ENCODE peak calls at places on chromosomes 1 and 21, in seven cellular contexts. One of them, this sample, is unnamed. For H3K9me3, the result is how much of the 10 kb centered on the place peaks cover.

GRCh38 chr1:27163093-27163492 is 8.2 kb upstream of the SLC9A1 start:
- DNase-seq in IMR-90: no peak
- DNase-seq in esophagus squamous epithelium: no peak
- DNase-seq in heart right ventricle: no peak
- DNase-seq in ovary: no peak
- DNase-seq in sigmoid colon: no peak
- DNase-seq in psoas muscle: no peak
- DNase-seq in this sample: no peak

GRCh38 chr1:45395582-45395981 is 55.3 kb upstream of the MUTYH start:
- DNase-seq in sigmoid colon: no peak
- DNase-seq in psoas muscle: no peak
- DNase-seq in ovary: no peak
- DNase-seq in heart right ventricle: no peak
- DNase-seq in IMR-90: no peak
- DNase-seq in esophagus squamous epithelium: no peak
- DNase-seq in this sample: no peak

GRCh38 chr21:33732038-33732437 is 89.7 kb downstream of the ITSN1 start:
- DNase-seq in ovary: no peak
- DNase-seq in IMR-90: no peak
- DNase-seq in psoas muscle: no peak
- DNase-seq in sigmoid colon: no peak
- DNase-seq in heart right ventricle: no peak
- DNase-seq in esophagus squamous epithelium: no peak
- DNase-seq in this sample: no peak

GRCh38 chr1:15678578-15678977 is 5.5 kb upstream of the PLEKHM2 start:
- DNase-seq in IMR-90: peak
- DNase-seq in heart right ventricle: no peak
- DNase-seq in ovary: no peak
- DNase-seq in sigmoid colon: no peak
- DNase-seq in psoas muscle: no peak
- DNase-seq in esophagus squamous epithelium: no peak
- DNase-seq in this sample: peak

GRCh38 chr1:170698711-170699275 is 34.9 kb downstream of the PRRX1 start:
- DNase-seq in ovary: no peak
- DNase-seq in esophagus squamous epithelium: no peak
- DNase-seq in sigmoid colon: no peak
- DNase-seq in heart right ventricle: no peak
- DNase-seq in psoas muscle: no peak
- DNase-seq in IMR-90: peak
- DNase-seq in this sample: peak

GRCh38 chr1:74629283-74629682 is 44.3 kb downstream of the ERICH3 start:
- DNase-seq in ovary: no peak
- DNase-seq in esophagus squamous epithelium: no peak
- DNase-seq in heart right ventricle: no peak
- DNase-seq in IMR-90: no peak
- DNase-seq in psoas muscle: no peak
- DNase-seq in sigmoid colon: no peak
- DNase-seq in this sample: no peak

GRCh38 chr1:63545780-63546179 is 22.5 kb downstream of the EFCAB7 start:
- DNase-seq in heart right ventricle: no peak
- DNase-seq in esophagus squamous epithelium: no peak
- DNase-seq in sigmoid colon: no peak
- DNase-seq in ovary: no peak
- DNase-seq in IMR-90: peak
- DNase-seq in psoas muscle: no peak
- DNase-seq in this sample: peak

GRCh38 chr1:2981981-2982614 is 39.2 kb upstream of the ACTRT2 start:
- DNase-seq in IMR-90: no peak
- DNase-seq in sigmoid colon: peak
- DNase-seq in heart right ventricle: no peak
- DNase-seq in psoas muscle: peak
- DNase-seq in esophagus squamous epithelium: no peak
- DNase-seq in ovary: no peak
- DNase-seq in this sample: no peak

GRCh38 chr1:209445576-209445975 is 137.9 kb upstream of the CAMK1G start:
- DNase-seq in psoas muscle: no peak
- DNase-seq in heart right ventricle: no peak
- DNase-seq in esophagus squamous epithelium: no peak
- DNase-seq in ovary: no peak
- DNase-seq in IMR-90: no peak
- DNase-seq in sigmoid colon: no peak
- DNase-seq in this sample: no peak

GRCh38 chr1:113255038-113255727 is 135.1 kb upstream of the MAGI3 start:
- DNase-seq in esophagus squamous epithelium: no peak
- DNase-seq in psoas muscle: no peak
- DNase-seq in heart right ventricle: no peak
- DNase-seq in ovary: no peak
- DNase-seq in IMR-90: no peak
- DNase-seq in sigmoid colon: no peak
- DNase-seq in this sample: no peak

GRCh38 chr1:63691672-63692425 is 82.0 kb upstream of the ROR1 start:
- DNase-seq in esophagus squamous epithelium: no peak
- DNase-seq in heart right ventricle: peak
- DNase-seq in ovary: peak
- DNase-seq in sigmoid colon: peak
- DNase-seq in IMR-90: peak
- DNase-seq in psoas muscle: no peak
- DNase-seq in this sample: peak

GRCh38 chr1:50970508-50970885 is 452 bp downstream of the CDKN2C start:
- DNase-seq in ovary: no peak
- DNase-seq in heart right ventricle: no peak
- DNase-seq in psoas muscle: no peak
- DNase-seq in sigmoid colon: no peak
- DNase-seq in IMR-90: no peak
- DNase-seq in esophagus squamous epithelium: no peak
- DNase-seq in this sample: no peak

GRCh38 chr1:159177273-159177907 is 6.0 kb downstream of the CADM3 start:
- DNase-seq in esophagus squamous epithelium: no peak
- DNase-seq in heart right ventricle: peak
- DNase-seq in sigmoid colon: no peak
- DNase-seq in psoas muscle: no peak
- DNase-seq in ovary: no peak
- DNase-seq in IMR-90: peak
- DNase-seq in this sample: peak

GRCh38 chr1:221804303-221804702 is 62.4 kb upstream of the DUSP10 start:
- DNase-seq in ovary: no peak
- DNase-seq in psoas muscle: no peak
- DNase-seq in sigmoid colon: no peak
- DNase-seq in esophagus squamous epithelium: no peak
- DNase-seq in heart right ventricle: no peak
- DNase-seq in IMR-90: no peak
- DNase-seq in this sample: no peak
- H3K4me3 ChIP-seq in ovary: no peak
- H3K4me3 ChIP-seq in psoas muscle: no peak
- H3K4me3 ChIP-seq in sigmoid colon: no peak
- H3K4me3 ChIP-seq in esophagus squamous epithelium: no peak
- H3K4me3 ChIP-seq in heart right ventricle: no peak
- H3K4me3 ChIP-seq in IMR-90: no peak
- H3K4me3 ChIP-seq in this sample: no peak

GRCh38 chr1:97063532-97063931 is 341.9 kb downstream of the PTBP2 start:
- DNase-seq in heart right ventricle: no peak
- DNase-seq in sigmoid colon: no peak
- DNase-seq in psoas muscle: no peak
- DNase-seq in esophagus squamous epithelium: no peak
- DNase-seq in ovary: no peak
- DNase-seq in IMR-90: no peak
- DNase-seq in this sample: no peak
- TF ChIP-seq CTCF in heart right ventricle: no peak
- TF ChIP-seq CTCF in sigmoid colon: no peak
- TF ChIP-seq CTCF in psoas muscle: no peak
- TF ChIP-seq CTCF in esophagus squamous epithelium: no peak
- TF ChIP-seq CTCF in ovary: no peak
- TF ChIP-seq CTCF in IMR-90: no peak
- TF ChIP-seq CTCF in this sample: no peak

GRCh38 chr1:247908761-247909160 is 11.3 kb upstream of the OR2T8 start:
- DNase-seq in IMR-90: no peak
- DNase-seq in psoas muscle: no peak
- DNase-seq in ovary: no peak
- DNase-seq in sigmoid colon: no peak
- DNase-seq in heart right ventricle: no peak
- DNase-seq in esophagus squamous epithelium: no peak
- DNase-seq in this sample: no peak
- H3K9me3 ChIP-seq in IMR-90: under half
- H3K9me3 ChIP-seq in psoas muscle: under half
- H3K9me3 ChIP-seq in ovary: under half
- H3K9me3 ChIP-seq in sigmoid colon: under half
- H3K9me3 ChIP-seq in heart right ventricle: under half
- H3K9me3 ChIP-seq in esophagus squamous epithelium: under half
- H3K9me3 ChIP-seq in this sample: under half

GRCh38 chr1:190413142-190413541 is 64.5 kb downstream of the BRINP3 start:
- DNase-seq in psoas muscle: no peak
- DNase-seq in esophagus squamous epithelium: no peak
- DNase-seq in sigmoid colon: no peak
- DNase-seq in IMR-90: no peak
- DNase-seq in ovary: no peak
- DNase-seq in heart right ventricle: no peak
- DNase-seq in this sample: no peak
- H3K4me3 ChIP-seq in psoas muscle: no peak
- H3K4me3 ChIP-seq in esophagus squamous epithelium: no peak
- H3K4me3 ChIP-seq in sigmoid colon: no peak
- H3K4me3 ChIP-seq in IMR-90: no peak
- H3K4me3 ChIP-seq in ovary: no peak
- H3K4me3 ChIP-seq in heart right ventricle: no peak
- H3K4me3 ChIP-seq in this sample: no peak

GRCh38 chr1:110132682-110133081 is 17.6 kb upstream of the SLC6A17 start:
- DNase-seq in ovary: no peak
- DNase-seq in psoas muscle: no peak
- DNase-seq in esophagus squamous epithelium: no peak
- DNase-seq in IMR-90: no peak
- DNase-seq in sigmoid colon: no peak
- DNase-seq in heart right ventricle: no peak
- DNase-seq in this sample: no peak

GRCh38 chr1:110133436-110133835 is 16.9 kb upstream of the SLC6A17 start:
- DNase-seq in psoas muscle: no peak
- DNase-seq in heart right ventricle: no peak
- DNase-seq in sigmoid colon: no peak
- DNase-seq in esophagus squamous epithelium: no peak
- DNase-seq in ovary: no peak
- DNase-seq in IMR-90: no peak
- DNase-seq in this sample: no peak

GRCh38 chr1:110134050-110134595 is 16.2 kb upstream of the SLC6A17 start:
- DNase-seq in sigmoid colon: no peak
- DNase-seq in esophagus squamous epithelium: no peak
- DNase-seq in ovary: no peak
- DNase-seq in psoas muscle: no peak
- DNase-seq in heart right ventricle: no peak
- DNase-seq in IMR-90: peak
- DNase-seq in this sample: no peak

GRCh38 chr1:110130989-110131388 is 18.7 kb downstream of the UBL4B start:
- DNase-seq in esophagus squamous epithelium: no peak
- DNase-seq in heart right ventricle: no peak
- DNase-seq in IMR-90: no peak
- DNase-seq in ovary: no peak
- DNase-seq in sigmoid colon: no peak
- DNase-seq in psoas muscle: no peak
- DNase-seq in this sample: no peak

DNA sequence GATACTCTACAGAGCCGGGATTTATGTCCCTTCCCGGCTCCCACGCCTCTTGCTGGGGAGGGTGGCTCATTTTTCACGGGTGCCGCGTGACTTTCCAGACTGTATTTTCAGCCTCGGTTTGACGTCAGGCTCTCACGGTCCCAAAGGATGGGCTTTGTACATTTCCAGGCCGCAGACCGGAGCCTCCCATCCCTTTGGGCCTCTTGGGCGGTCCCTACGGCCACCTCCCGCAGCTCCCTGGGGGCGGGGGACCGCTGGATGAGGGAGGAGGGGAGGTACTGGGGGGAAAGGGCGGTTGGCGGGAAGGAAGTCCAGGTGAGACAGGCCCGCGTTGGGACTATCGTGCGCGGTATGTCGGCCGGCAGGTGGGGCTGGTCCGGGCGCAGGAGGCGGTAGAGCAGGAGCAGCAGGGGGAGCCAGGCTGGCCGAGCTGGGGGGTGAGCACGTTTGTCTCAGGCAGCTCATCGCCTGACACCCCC is 17.9 kb downstream of the UBL4B start:
- DNase-seq in heart right ventricle: peak
- DNase-seq in psoas muscle: peak
- DNase-seq in esophagus squamous epithelium: no peak
- DNase-seq in sigmoid colon: no peak
- DNase-seq in ovary: no peak
- DNase-seq in IMR-90: no peak
- DNase-seq in this sample: no peak
- TF ChIP-seq CTCF in heart right ventricle: no peak
- TF ChIP-seq CTCF in psoas muscle: no peak
- TF ChIP-seq CTCF in esophagus squamous epithelium: no peak
- TF ChIP-seq CTCF in sigmoid colon: no peak
- TF ChIP-seq CTCF in ovary: no peak
- TF ChIP-seq CTCF in IMR-90: no peak
- TF ChIP-seq CTCF in this sample: peak

GRCh38 chr21:23452384-23453083 is 2154.7 kb downstream of the MRPL39 start:
- DNase-seq in ovary: no peak
- DNase-seq in heart right ventricle: no peak
- DNase-seq in psoas muscle: no peak
- DNase-seq in sigmoid colon: no peak
- DNase-seq in IMR-90: no peak
- DNase-seq in esophagus squamous epithelium: no peak
- DNase-seq in this sample: peak
- H3K9me3 ChIP-seq in ovary: under half
- H3K9me3 ChIP-seq in heart right ventricle: under half
- H3K9me3 ChIP-seq in psoas muscle: under half
- H3K9me3 ChIP-seq in sigmoid colon: under half
- H3K9me3 ChIP-seq in IMR-90: under half
- H3K9me3 ChIP-seq in esophagus squamous epithelium: under half
- H3K9me3 ChIP-seq in this sample: under half

GRCh38 chr1:230825804-230826160 is 42.5 kb downstream of the C1orf198 start:
- DNase-seq in IMR-90: no peak
- DNase-seq in heart right ventricle: no peak
- DNase-seq in ovary: no peak
- DNase-seq in esophagus squamous epithelium: no peak
- DNase-seq in psoas muscle: no peak
- DNase-seq in sigmoid colon: no peak
- DNase-seq in this sample: no peak
- H3K4me3 ChIP-seq in IMR-90: no peak
- H3K4me3 ChIP-seq in heart right ventricle: no peak
- H3K4me3 ChIP-seq in ovary: no peak
- H3K4me3 ChIP-seq in esophagus squamous epithelium: no peak
- H3K4me3 ChIP-seq in psoas muscle: peak
- H3K4me3 ChIP-seq in sigmoid colon: no peak
- H3K4me3 ChIP-seq in this sample: no peak